ENCODE peak calls at places on chromosomes 12 and 14, in ten cellular contexts. Y is colonic mucosa, W is tibial nerve, L is iris pigment epithelial cell, A is HuH-7.5, O is left ventricle myocardium superior, T is bronchial epithelial cell, G is coronary artery, D is H9, Z is PC-3. F is an unnamed sample.

GRCh38 chr14:40368314-40368713 is 936.1 kb upstream of the FBXO33 start:
- DNase-seq in Y (no peak), W (no peak), L (no peak), A (peak; percentile 8), O (no peak), T (no peak), G (no peak), D (no peak), Z (peak; percentile 87), F (no peak)

GRCh38 chr14:105500036-105500725 is 9.1 kb downstream of the TEDC1 start:
- DNase-seq in Y (no peak), W (no peak), L (no peak), A (no peak), O (no peak), T (no peak), G (peak; percentile 79), D (no peak), Z (no peak), F (no peak)

GRCh38 chr12:113161415-113162016 is 12.0 kb downstream of the CFAP73 start:
- DNase-seq in Y (no peak), W (no peak), L (peak; percentile 44), A (peak; percentile 58), O (no peak), T (peak; percentile 9), G (no peak), D (peak; percentile 100), Z (peak; percentile 24), F (no peak)

GRCh38 chr12:69903548-69903947 is 78.5 kb downstream of the MYRFL start:
- DNase-seq in Y (no peak), W (no peak), L (no peak), A (no peak), O (no peak), T (no peak), G (no peak), D (no peak), Z (no peak), F (no peak)

GRCh38 chr12:119693006-119693405 is 25.1 kb downstream of the PRKAB1 start:
- DNase-seq in Y (peak; percentile 84), W (peak; percentile 39), L (peak; percentile 92), A (no peak), O (no peak), T (peak; percentile 24), G (no peak), D (no peak), Z (peak; percentile 98), F (peak; percentile 72)

GRCh38 chr12:68790081-68790951 is 17.7 kb upstream of the MDM2 start:
- DNase-seq in Y (no peak), W (no peak), L (no peak), A (no peak), O (no peak), T (no peak), G (no peak), D (no peak), Z (no peak), F (no peak)

GRCh38 chr12:5561843-5562242 is 129.9 kb downstream of the NTF3 start:
- DNase-seq in Y (no peak), W (no peak), L (no peak), A (no peak), O (no peak), T (no peak), G (no peak), D (no peak), Z (no peak), F (no peak)

GRCh38 chr12:3604750-3605638 is 114.0 kb downstream of the PRMT8 start:
- DNase-seq in Y (peak; percentile 53), W (no peak), L (peak; percentile 6), A (peak; percentile 19), O (peak; percentile 87), T (peak; percentile 46), G (no peak), D (peak; percentile 74), Z (peak; percentile 53), F (peak; percentile 14)

GRCh38 chr12:124664395-124665111 is 97.1 kb upstream of the NCOR2 start:
- DNase-seq in Y (no peak), W (no peak), L (peak; percentile 52), A (no peak), O (no peak), T (no peak), G (no peak), D (no peak), Z (no peak), F (no peak)

GRCh38 chr12:1377681-1378080 is 216.7 kb downstream of the FBXL14 start:
- DNase-seq in Y (no peak), W (no peak), L (no peak), A (no peak), O (no peak), T (no peak), G (no peak), D (no peak), Z (no peak), F (no peak)

GRCh38 chr14:101239065-101239464 is 322.2 kb upstream of the DIO3 start:
- DNase-seq in Y (no peak), W (no peak), L (no peak), A (no peak), O (no peak), T (no peak), G (peak; percentile 55), D (no peak), Z (no peak), F (no peak)

GRCh38 chr14:93725002-93725582 is 63.2 kb downstream of the PRIMA1 start:
- DNase-seq in Y (no peak), W (no peak), L (no peak), A (no peak), O (no peak), T (no peak), G (no peak), D (no peak), Z (no peak), F (no peak)

GRCh38 chr14:67940894-67941455 is 121.4 kb downstream of the RAD51B start:
- DNase-seq in Y (no peak), W (no peak), L (peak; percentile 63), A (no peak), O (no peak), T (peak; percentile 41), G (no peak), D (no peak), Z (peak; percentile 27), F (peak; percentile 96)